ENCODE peak calls at places on chromosomes 5 and 9, in eight cellular contexts. M is activated CD4-positive, CD25-positive, alpha-beta regulatory T cell; Y is non-pigmented ciliary epithelial cell; K is GF-D8; S is AG09319; E is aorta; R is HTR-8/SVneo; I is posterior vena cava. T is an unnamed sample.

GRCh38 chr9:133711428-133712220 is 26.5 kb downstream of the SARDH start:
- DNase-seq in M (no peak), Y (no peak), K (no peak), S (no peak), E (peak), R (peak), I (peak), T (no peak)

GRCh38 chr5:151214614-151215545 is 9.0 kb downstream of the CCDC69 start:
- DNase-seq in M (no peak), Y (no peak), K (peak), S (no peak), E (no peak), R (no peak), I (peak), T (no peak)

GRCh38 chr5:68252678-68253520 is 37.3 kb downstream of the PIK3R1 start:
- DNase-seq in M (peak), Y (no peak), K (peak), S (peak), E (no peak), R (peak), I (no peak), T (peak)

GRCh38 chr9:4829956-4830355 is 37.2 kb downstream of the RCL1 start:
- DNase-seq in M (no peak), Y (no peak), K (no peak), S (no peak), E (no peak), R (no peak), I (no peak), T (no peak)

GRCh38 chr9:100652850-100653249 is 75.0 kb downstream of the CAVIN4 start:
- DNase-seq in M (no peak), Y (no peak), K (no peak), S (no peak), E (no peak), R (no peak), I (no peak), T (no peak)

GRCh38 chr5:116576043-116576713 is 1.6 kb upstream of the SEMA6A start:
- DNase-seq in M (no peak), Y (no peak), K (no peak), S (no peak), E (peak), R (peak), I (no peak), T (no peak)

GRCh38 chr5:181189962-181190710 is 14.9 kb downstream of the TRIM7 start:
- DNase-seq in M (no peak), Y (no peak), K (no peak), S (no peak), E (peak), R (no peak), I (no peak), T (no peak)

GRCh38 chr5:104179057-104179456 is 616.5 kb upstream of the NUDT12 start:
- DNase-seq in M (no peak), Y (no peak), K (peak), S (no peak), E (no peak), R (no peak), I (no peak), T (no peak)

GRCh38 chr5:77168884-77169254 is 41.6 kb upstream of the PDE8B start:
- DNase-seq in M (no peak), Y (no peak), K (no peak), S (no peak), E (peak), R (no peak), I (no peak), T (no peak)

GRCh38 chr9:2816476-2817141 is 27.3 kb downstream of the PUM3 start:
- DNase-seq in M (no peak), Y (peak), K (no peak), S (peak), E (no peak), R (no peak), I (no peak), T (no peak)

GRCh38 chr9:114403153-114403756 is 15.5 kb upstream of the AKNA start:
- DNase-seq in M (no peak), Y (no peak), K (no peak), S (no peak), E (no peak), R (no peak), I (no peak), T (no peak)

GRCh38 chr5:146718628-146719027 is 159.9 kb downstream of the PPP2R2B start:
- DNase-seq in M (no peak), Y (no peak), K (no peak), S (no peak), E (no peak), R (no peak), I (no peak), T (no peak)

GRCh38 chr5:163730206-163730782 is 224.9 kb downstream of the MAT2B start:
- DNase-seq in M (no peak), Y (no peak), K (no peak), S (no peak), E (no peak), R (no peak), I (no peak), T (no peak)

GRCh38 chr9:91580136-91580535 is 156.5 kb upstream of the NFIL3 start:
- DNase-seq in M (no peak), Y (peak), K (no peak), S (no peak), E (no peak), R (peak), I (no peak), T (peak)

GRCh38 chr9:135226369-135227050 is 139.0 kb downstream of the OLFM1 start:
- DNase-seq in M (no peak), Y (no peak), K (no peak), S (no peak), E (peak), R (no peak), I (peak), T (no peak)

GRCh38 chr9:130711469-130711868 is 17.9 kb downstream of the EXOSC2 start:
- DNase-seq in M (no peak), Y (no peak), K (no peak), S (no peak), E (no peak), R (no peak), I (no peak), T (no peak)

GRCh38 chr5:143775258-143775657 is 36.7 kb upstream of the HMHB1 start:
- DNase-seq in M (no peak), Y (peak), K (no peak), S (no peak), E (no peak), R (no peak), I (no peak), T (no peak)

GRCh38 chr5:148972958-148973357 is 89.9 kb downstream of the SH3TC2 start:
- DNase-seq in M (no peak), Y (no peak), K (no peak), S (peak), E (peak), R (peak), I (peak), T (no peak)

GRCh38 chr5:36876389-36876964 is at the start of gene NIPBL:
- DNase-seq in M (peak), Y (no peak), K (peak), S (peak), E (peak), R (peak), I (peak), T (peak)

T was measured in CD4-positive, alpha-beta T cell.